ENCODE peak calls at places on chromosomes 7 and 10, in six cellular contexts. R is gastrocnemius medialis; W is CD8-positive, alpha-beta T cell; Q is transverse colon; L is colonic mucosa; P is heart left ventricle. V is an unnamed sample. For H3K9me3, the result is how much of the 10 kb centered on the place peaks cover.

GRCh38 chr7:135177021-135177696 is 6.7 kb upstream of the CYREN start:
- DNase-seq in L (no peak), R (no peak), W (no peak), Q (no peak), P (no peak), V (no peak)

GRCh38 chr7:74475243-74475986 is 21.7 kb downstream of the GTF2IRD1 start:
- DNase-seq in R (no peak), Q (peak), P (no peak), W (no peak), L (peak), V (peak)

GRCh38 chr10:19904202-19904661 is 88.0 kb downstream of the PLXDC2 start:
- DNase-seq in W (no peak), P (no peak), R (no peak), Q (no peak), L (no peak), V (no peak)

GRCh38 chr7:66183700-66184099 is 21.4 kb upstream of the TPST1 start:
- DNase-seq in P (no peak), L (no peak), Q (no peak), W (no peak), R (no peak), V (no peak)

GRCh38 chr10:117339569-117339968 is 35.7 kb downstream of the PDZD8 start:
- DNase-seq in Q (no peak), W (no peak), L (no peak), P (no peak), R (no peak), V (no peak)

GRCh38 chr10:76640765-76641164 is 996.8 kb downstream of the KCNMA1 start:
- DNase-seq in R (no peak), W (no peak), L (no peak), Q (no peak), P (no peak), V (no peak)

GRCh38 chr10:100745882-100746412 is 565 bp downstream of the PAX2 start:
- DNase-seq in P (no peak), L (no peak), Q (no peak), W (no peak), R (no peak), V (peak)

GRCh38 chr7:148204639-148205292 is 385.8 kb upstream of the C7orf33 start:
- DNase-seq in P (no peak), R (no peak), L (no peak), Q (no peak), W (no peak), V (no peak)

GRCh38 chr7:94996331-94996730 is 88.9 kb downstream of the PPP1R9A start:
- DNase-seq in P (no peak), L (no peak), R (no peak), W (no peak), Q (no peak), V (no peak)

GRCh38 chr7:34320412-34320811 is 337.6 kb upstream of the NPSR1 start:
- DNase-seq in R (no peak), P (no peak), Q (no peak), L (no peak), W (no peak), V (no peak)

GRCh38 chr7:101532000-101532399 is 97.1 kb downstream of the MYL10 start:
- DNase-seq in L (no peak), Q (no peak), R (no peak), P (no peak), W (no peak), V (no peak)

GRCh38 chr7:136033413-136034031 is 56.4 kb upstream of the MTPN start:
- DNase-seq in R (peak), Q (peak), P (no peak), L (no peak), W (no peak), V (no peak)

GRCh38 chr7:46515844-46516590 is 594.9 kb upstream of the IGFBP3 start:
- DNase-seq in W (no peak), R (no peak), Q (no peak), L (no peak), P (no peak), V (no peak)

GRCh38 chr7:128947854-128948253 is 10.1 kb downstream of the IRF5 start:
- DNase-seq in W (no peak), P (no peak), Q (no peak), L (no peak), R (no peak), V (no peak)

GRCh38 chr10:60031664-60032063 is 125.3 kb upstream of the CCDC6 start:
- DNase-seq in P (no peak), L (no peak), Q (no peak), W (no peak), R (peak), V (no peak)

GRCh38 chr10:30029890-30030261 is 29.5 kb downstream of the JCAD start:
- DNase-seq in L (no peak), R (no peak), P (no peak), Q (peak), W (no peak), V (no peak)

GRCh38 chr10:72682626-72683025 is 9.3 kb upstream of the MCU start:
- DNase-seq in R (no peak), P (no peak), L (no peak), W (no peak), Q (no peak), V (no peak)

GRCh38 chr10:84194424-84195043 is at the start of gene CDHR1:
- DNase-seq in L (peak), P (no peak), R (no peak), Q (peak), W (peak), V (peak)

GRCh38 chr10:77582710-77583115 is 54.9 kb downstream of the KCNMA1 start:
- DNase-seq in P (no peak), R (peak), W (no peak), L (no peak), Q (no peak), V (peak)

GRCh38 chr10:13882112-13882711 is 295.4 kb downstream of the PRPF18 start:
- DNase-seq in P (no peak), L (no peak), Q (no peak), R (peak), W (no peak), V (no peak)

GRCh38 chr7:23680417-23681405 is 712 bp downstream of the FAM221A start:
- DNase-seq in P (peak), Q (peak), W (peak), L (peak), R (no peak), V (peak)

GRCh38 chr10:76191371-76191770 is 759.9 kb downstream of the LRMDA start:
- DNase-seq in L (no peak), W (no peak), R (no peak), P (no peak), Q (no peak), V (peak)

GRCh38 chr7:84547326-84547725 is 352.7 kb upstream of the SEMA3A start:
- DNase-seq in L (no peak), R (no peak), Q (no peak), P (no peak), W (no peak), V (no peak)

GRCh38 chr7:727104-727805 is at the start of gene PRKAR1B:
- DNase-seq in P (no peak), L (peak), W (peak), R (no peak), Q (peak), V (peak)

GRCh38 chr10:71178880-71179279 is 33.5 kb upstream of the UNC5B start:
- DNase-seq in Q (no peak), R (no peak), L (no peak), P (no peak), W (no peak), V (no peak)

GRCh38 chr10:88152720-88153119 is 289.3 kb downstream of the PTEN start:
- DNase-seq in R (no peak), W (no peak), P (no peak), Q (no peak), L (no peak), V (no peak)

GRCh38 chr7:137578541-137578940 is 235.0 kb upstream of the PTN start:
- DNase-seq in P (no peak), R (no peak), Q (no peak), L (no peak), W (no peak), V (no peak)

GRCh38 chr7:46881507-46882127 is 700.3 kb downstream of the TNS3 start:
- DNase-seq in L (no peak), P (no peak), W (no peak), Q (no peak), R (no peak), V (no peak)

GRCh38 chr7:145030754-145031153 is 194.9 kb upstream of the TPK1 start:
- DNase-seq in P (no peak), W (no peak), L (no peak), R (no peak), Q (no peak), V (no peak)

GRCh38 chr10:80289451-80290287 is at the start of gene MAT1A:
- DNase-seq in L (peak), Q (peak), W (no peak), P (no peak), R (no peak), V (peak)
- TF ChIP-seq CTCF in L (no peak), Q (peak), W (no peak), P (no peak), R (no peak), V (peak)

GRCh38 chr10:1515121-1515779 is 222.1 kb downstream of the ADARB2 start:
- DNase-seq in Q (no peak), W (no peak), P (peak), L (no peak), R (no peak), V (no peak)
- H3K9me3 ChIP-seq in Q (under half), W (under half), P (under half), L (under half), R (under half), V (under half)

GRCh38 chr7:96321041-96321669 is 743 bp downstream of the SLC25A13 start:
- DNase-seq in P (peak), W (no peak), L (peak), Q (peak), R (peak), V (peak)

GRCh38 chr7:96321670-96322372 is at the start of gene SLC25A13:
- DNase-seq in W (peak), L (peak), P (peak), Q (peak), R (peak), V (peak)

GRCh38 chr7:96322373-96322695 is 436 bp upstream of the SLC25A13 start:
- DNase-seq in R (no peak), L (no peak), W (no peak), Q (no peak), P (no peak), V (no peak)

GRCh38 chr7:96319444-96319843 is 2.5 kb downstream of the SLC25A13 start:
- DNase-seq in Q (no peak), W (no peak), R (no peak), P (no peak), L (no peak), V (no peak)

GRCh38 chr7:96320437-96320836 is 1.5 kb downstream of the SLC25A13 start:
- DNase-seq in L (no peak), P (no peak), Q (no peak), R (no peak), W (no peak), V (no peak)
- H3K4me3 ChIP-seq in L (peak), P (peak), Q (peak), R (peak), W (no peak), V (peak)

GRCh38 chr10:120436431-120437142 is 20.4 kb upstream of the PLPP4 start:
- DNase-seq in P (no peak), R (no peak), L (no peak), Q (no peak), W (no peak), V (no peak)
- TF ChIP-seq CTCF in P (no peak), R (no peak), L (no peak), Q (no peak), W (no peak), V (no peak)

GRCh38 chr7:159195926-159196325 is 51.3 kb upstream of the VIPR2 start:
- DNase-seq in W (peak), R (no peak), Q (no peak), P (no peak), L (no peak), V (no peak)

GRCh38 chr7:159193543-159193942 is 48.9 kb upstream of the VIPR2 start:
- DNase-seq in P (no peak), Q (no peak), W (no peak), L (no peak), R (no peak), V (no peak)

GRCh38 chr7:159191236-159191635 is 46.6 kb upstream of the VIPR2 start:
- DNase-seq in R (no peak), P (no peak), W (no peak), Q (no peak), L (no peak), V (no peak)

GRCh38 chr7:159192013-159192412 is 47.3 kb upstream of the VIPR2 start:
- DNase-seq in W (no peak), L (no peak), R (no peak), Q (no peak), P (no peak), V (no peak)

DNA sequence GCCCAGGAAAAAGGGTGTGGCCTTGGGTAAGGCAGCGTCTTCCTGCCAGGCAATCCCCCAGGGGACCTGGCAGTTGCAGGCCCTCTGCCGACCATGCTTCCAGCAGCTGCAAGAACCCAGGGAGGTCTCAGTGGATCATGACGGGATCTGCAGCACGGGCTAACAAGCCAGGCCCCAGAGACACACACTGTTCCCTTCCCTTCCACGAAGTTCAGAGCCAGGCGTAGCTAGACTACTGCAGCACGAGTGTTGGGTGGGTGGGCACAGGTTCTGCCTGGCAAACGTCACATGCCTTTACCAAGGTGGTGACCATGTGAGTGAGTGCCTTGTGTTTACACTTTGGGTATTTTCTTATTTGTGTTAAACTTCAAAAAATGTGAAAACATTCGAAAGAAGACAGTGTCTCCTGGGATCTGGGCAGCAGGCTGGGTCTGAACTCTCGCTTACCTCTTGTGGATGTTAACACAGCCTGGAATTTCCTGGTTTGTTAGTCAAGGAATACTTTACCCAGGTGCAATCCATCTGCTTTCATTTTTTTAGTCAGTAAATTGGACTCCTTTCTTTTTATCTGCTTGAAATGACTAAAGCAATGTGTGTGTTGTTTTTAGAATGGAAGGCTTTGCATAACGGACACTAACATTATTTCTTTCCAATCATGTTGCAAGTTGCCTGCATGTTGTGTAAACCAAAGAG is 48.2 kb upstream of the VIPR2 start:
- DNase-seq in P (no peak), R (no peak), L (no peak), W (no peak), Q (no peak), V (no peak)
- H3K9me3 ChIP-seq in P (under half), R (under half), L (under half), W (under half), Q (under half), V (under half)

DNA sequence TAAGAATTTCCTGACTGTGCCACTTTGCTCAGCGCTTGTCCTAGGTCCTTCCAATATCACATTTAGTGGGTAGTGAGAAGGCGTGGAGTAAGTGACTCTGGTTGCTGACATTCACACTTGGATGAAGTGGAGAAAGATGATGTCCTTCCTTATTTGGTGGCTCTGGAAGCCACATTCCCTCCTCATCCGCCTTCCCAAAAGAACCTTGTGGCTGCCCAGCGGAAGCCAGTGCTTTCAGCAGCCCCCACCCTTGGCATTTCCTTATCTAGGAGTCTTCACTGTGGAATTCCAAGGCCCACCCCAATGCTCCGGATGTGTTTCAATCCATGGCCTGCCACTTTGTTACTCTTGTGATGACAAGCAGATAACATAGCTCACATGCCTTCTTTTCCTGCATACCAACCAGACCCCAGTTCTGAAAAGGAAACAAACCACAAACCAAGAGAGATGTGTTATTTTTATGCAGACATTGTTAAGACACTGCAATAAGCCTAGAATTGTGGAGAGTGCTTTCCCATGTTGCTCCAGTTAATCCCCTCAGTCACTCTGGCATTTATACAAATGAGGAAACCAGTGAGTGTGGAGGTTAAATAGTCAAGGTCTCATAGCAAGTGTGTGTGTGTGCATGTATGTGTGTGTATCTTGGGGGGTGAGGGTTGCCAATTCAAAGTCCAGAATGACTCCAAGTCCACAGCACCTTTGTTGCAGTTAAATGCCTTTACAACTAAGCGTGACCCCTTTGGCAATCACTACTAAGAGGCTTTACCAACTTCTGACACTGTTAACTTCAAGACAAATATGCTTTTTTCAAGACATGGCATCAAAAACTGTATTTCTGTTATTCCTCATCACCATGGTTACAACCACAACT is 10.3 kb upstream of the ANKRD1 start:
- DNase-seq in Q (no peak), L (no peak), W (no peak), R (no peak), P (peak), V (peak)
- H3K4me3 ChIP-seq in Q (no peak), L (no peak), W (no peak), R (no peak), P (no peak), V (no peak)

GRCh38 chr7:24715661-24716479 is 41.4 kb downstream of the GSDME start:
- DNase-seq in L (no peak), Q (no peak), W (no peak), P (no peak), R (no peak), V (no peak)
- TF ChIP-seq CTCF in L (no peak), Q (peak), W (no peak), P (peak), R (peak), V (peak)

DNA sequence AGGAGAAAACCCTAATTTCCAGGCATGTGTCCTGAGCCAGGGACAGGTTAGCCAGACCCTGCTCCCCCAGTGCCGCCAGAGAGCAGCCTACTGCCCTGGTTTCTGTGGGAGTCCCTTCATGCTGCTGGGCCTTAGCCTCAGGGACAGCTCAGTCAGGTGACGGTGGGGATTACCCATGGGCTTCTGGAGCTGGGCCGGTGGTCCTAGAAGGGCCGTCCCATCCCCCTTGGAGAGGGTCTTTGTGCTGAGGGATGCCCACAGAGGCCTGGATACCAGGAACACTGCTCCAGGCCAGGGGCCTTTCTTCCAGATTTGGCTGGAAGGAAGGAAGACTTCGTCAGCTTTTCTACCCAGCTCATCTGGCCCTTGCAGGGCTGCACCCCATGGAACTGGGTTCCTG is 71.4 kb upstream of the ZNF722 start:
- DNase-seq in L (no peak), P (no peak), Q (no peak), W (no peak), R (no peak), V (no peak)
- H3K9me3 ChIP-seq in L (under half), P (under half), Q (under half), W (under half), R (under half), V (under half)

V was measured in Caco-2.